ENCODE peak calls at places on chromosome 10, in eight cellular contexts. One of them, this sample, is unnamed.

GRCh38 chr10:4127518-4128315 is 342.7 kb upstream of the KLF6 start:
- DNase-seq in WTC11: no peak
- DNase-seq in CD8-positive, alpha-beta T cell: no peak
- DNase-seq in HCT116: no peak
- DNase-seq in transverse colon: peak; percentile 60
- DNase-seq in epithelial cell of esophagus: no peak
- DNase-seq in A549: no peak
- DNase-seq in body of pancreas: no peak
- DNase-seq in this sample: no peak

GRCh38 chr10:90148121-90148855 is 446.9 kb downstream of the KIF20B start:
- DNase-seq in WTC11: no peak
- DNase-seq in CD8-positive, alpha-beta T cell: no peak
- DNase-seq in HCT116: peak; percentile 71
- DNase-seq in transverse colon: no peak
- DNase-seq in epithelial cell of esophagus: peak; percentile 59
- DNase-seq in A549: no peak
- DNase-seq in body of pancreas: no peak
- DNase-seq in this sample: no peak

GRCh38 chr10:44064317-44064716 is 320.6 kb downstream of the CXCL12 start:
- DNase-seq in WTC11: no peak
- DNase-seq in CD8-positive, alpha-beta T cell: no peak
- DNase-seq in HCT116: no peak
- DNase-seq in transverse colon: no peak
- DNase-seq in epithelial cell of esophagus: no peak
- DNase-seq in A549: no peak
- DNase-seq in body of pancreas: no peak
- DNase-seq in this sample: no peak

GRCh38 chr10:84335516-84335915 is 7.1 kb downstream of the CCSER2 start:
- DNase-seq in WTC11: no peak
- DNase-seq in CD8-positive, alpha-beta T cell: no peak
- DNase-seq in HCT116: no peak
- DNase-seq in transverse colon: no peak
- DNase-seq in epithelial cell of esophagus: no peak
- DNase-seq in A549: no peak
- DNase-seq in body of pancreas: no peak
- DNase-seq in this sample: no peak

GRCh38 chr10:12907651-12908050 is 93.9 kb downstream of the CCDC3 start:
- DNase-seq in WTC11: no peak
- DNase-seq in CD8-positive, alpha-beta T cell: no peak
- DNase-seq in HCT116: no peak
- DNase-seq in transverse colon: no peak
- DNase-seq in epithelial cell of esophagus: no peak
- DNase-seq in A549: no peak
- DNase-seq in body of pancreas: no peak
- DNase-seq in this sample: no peak

GRCh38 chr10:126421745-126422144 is 33.5 kb upstream of the ADAM12 start:
- DNase-seq in WTC11: no peak
- DNase-seq in CD8-positive, alpha-beta T cell: no peak
- DNase-seq in HCT116: no peak
- DNase-seq in transverse colon: no peak
- DNase-seq in epithelial cell of esophagus: peak; percentile 68
- DNase-seq in A549: no peak
- DNase-seq in body of pancreas: no peak
- DNase-seq in this sample: no peak

GRCh38 chr10:112913661-112914287 is 36.3 kb upstream of the TCF7L2 start:
- DNase-seq in WTC11: no peak
- DNase-seq in CD8-positive, alpha-beta T cell: no peak
- DNase-seq in HCT116: no peak
- DNase-seq in transverse colon: peak; percentile 58
- DNase-seq in epithelial cell of esophagus: no peak
- DNase-seq in A549: no peak
- DNase-seq in body of pancreas: no peak
- DNase-seq in this sample: no peak

GRCh38 chr10:12237265-12238220 is 41.6 kb downstream of the CDC123 start:
- DNase-seq in WTC11: no peak
- DNase-seq in CD8-positive, alpha-beta T cell: no peak
- DNase-seq in HCT116: no peak
- DNase-seq in transverse colon: no peak
- DNase-seq in epithelial cell of esophagus: no peak
- DNase-seq in A549: no peak
- DNase-seq in body of pancreas: no peak
- DNase-seq in this sample: no peak

GRCh38 chr10:106582291-106582690 is 582.2 kb downstream of the SORCS1 start:
- DNase-seq in WTC11: no peak
- DNase-seq in CD8-positive, alpha-beta T cell: no peak
- DNase-seq in HCT116: no peak
- DNase-seq in transverse colon: no peak
- DNase-seq in epithelial cell of esophagus: peak; percentile 47
- DNase-seq in A549: no peak
- DNase-seq in body of pancreas: no peak
- DNase-seq in this sample: no peak

GRCh38 chr10:18140957-18141888 is 999 bp downstream of the CACNB2 start:
- DNase-seq in WTC11: peak; percentile 25
- DNase-seq in CD8-positive, alpha-beta T cell: no peak
- DNase-seq in HCT116: no peak
- DNase-seq in transverse colon: peak; percentile 23
- DNase-seq in epithelial cell of esophagus: peak; percentile 25
- DNase-seq in A549: no peak
- DNase-seq in body of pancreas: peak; percentile 37
- DNase-seq in this sample: no peak

GRCh38 chr10:18137111-18137510 is 3.1 kb upstream of the CACNB2 start:
- DNase-seq in WTC11: no peak
- DNase-seq in CD8-positive, alpha-beta T cell: no peak
- DNase-seq in HCT116: no peak
- DNase-seq in transverse colon: no peak
- DNase-seq in epithelial cell of esophagus: no peak
- DNase-seq in A549: no peak
- DNase-seq in body of pancreas: no peak
- DNase-seq in this sample: no peak

GRCh38 chr10:18142151-18142550 is 1.9 kb downstream of the CACNB2 start:
- DNase-seq in WTC11: no peak
- DNase-seq in CD8-positive, alpha-beta T cell: no peak
- DNase-seq in HCT116: no peak
- DNase-seq in transverse colon: no peak
- DNase-seq in epithelial cell of esophagus: no peak
- DNase-seq in A549: no peak
- DNase-seq in body of pancreas: no peak
- DNase-seq in this sample: no peak

GRCh38 chr10:18136056-18136916 is 3.9 kb upstream of the CACNB2 start:
- DNase-seq in WTC11: no peak
- DNase-seq in CD8-positive, alpha-beta T cell: no peak
- DNase-seq in HCT116: no peak
- DNase-seq in transverse colon: no peak
- DNase-seq in epithelial cell of esophagus: peak; percentile 22
- DNase-seq in A549: no peak
- DNase-seq in body of pancreas: no peak
- DNase-seq in this sample: no peak

DNA sequence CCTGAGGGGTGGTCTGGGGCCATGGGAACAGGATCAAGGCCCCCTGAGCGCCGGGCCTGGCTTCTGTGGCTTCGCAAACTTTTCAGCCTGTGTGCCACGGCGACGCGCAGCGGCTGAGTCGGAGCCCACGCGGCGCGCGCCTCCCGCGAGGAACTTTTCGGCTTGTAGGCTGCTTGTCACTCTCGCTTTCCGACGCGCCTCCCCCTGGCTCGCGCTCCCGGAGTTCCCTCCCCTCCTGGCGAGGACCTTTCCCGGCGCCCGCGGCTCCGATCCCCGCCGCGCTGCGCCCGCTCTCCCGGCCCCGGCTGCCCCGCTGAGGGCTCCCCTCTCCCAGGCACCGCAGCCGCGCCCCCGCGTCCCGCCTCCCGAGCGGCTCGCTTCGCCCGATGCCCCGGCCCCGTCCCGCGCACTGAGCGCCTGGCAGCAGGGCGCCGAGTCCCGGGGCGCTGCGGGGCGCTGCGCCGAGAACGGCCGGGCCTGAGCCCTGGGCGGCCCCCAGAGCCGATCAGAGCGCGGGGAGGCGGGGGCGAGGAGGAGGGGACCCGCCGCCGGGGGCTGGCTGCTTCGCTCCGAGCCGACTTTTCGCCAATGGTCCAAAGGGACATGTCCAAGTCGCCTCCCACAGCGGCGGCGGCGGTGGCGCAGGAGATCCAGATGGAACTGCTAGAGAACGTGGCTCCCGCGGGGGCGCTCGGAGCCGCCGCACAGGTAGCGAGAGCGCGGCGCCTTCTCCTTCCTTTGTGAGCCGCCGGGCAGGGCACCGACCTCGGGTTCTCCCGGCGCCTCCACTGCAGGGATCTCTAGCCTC is at the start of gene CACNB2:
- DNase-seq in WTC11: peak; percentile 70
- DNase-seq in CD8-positive, alpha-beta T cell: no peak
- DNase-seq in HCT116: no peak
- DNase-seq in transverse colon: peak; percentile 75
- DNase-seq in epithelial cell of esophagus: peak; percentile 47
- DNase-seq in A549: no peak
- DNase-seq in body of pancreas: peak; percentile 76
- DNase-seq in this sample: peak; percentile 46
- TF ChIP-seq CTCF in WTC11: no peak
- TF ChIP-seq CTCF in CD8-positive, alpha-beta T cell: no peak
- TF ChIP-seq CTCF in HCT116: no peak
- TF ChIP-seq CTCF in transverse colon: no peak
- TF ChIP-seq CTCF in epithelial cell of esophagus: no peak
- TF ChIP-seq CTCF in A549: no peak
- TF ChIP-seq CTCF in body of pancreas: no peak
- TF ChIP-seq CTCF in this sample: no peak

DNA sequence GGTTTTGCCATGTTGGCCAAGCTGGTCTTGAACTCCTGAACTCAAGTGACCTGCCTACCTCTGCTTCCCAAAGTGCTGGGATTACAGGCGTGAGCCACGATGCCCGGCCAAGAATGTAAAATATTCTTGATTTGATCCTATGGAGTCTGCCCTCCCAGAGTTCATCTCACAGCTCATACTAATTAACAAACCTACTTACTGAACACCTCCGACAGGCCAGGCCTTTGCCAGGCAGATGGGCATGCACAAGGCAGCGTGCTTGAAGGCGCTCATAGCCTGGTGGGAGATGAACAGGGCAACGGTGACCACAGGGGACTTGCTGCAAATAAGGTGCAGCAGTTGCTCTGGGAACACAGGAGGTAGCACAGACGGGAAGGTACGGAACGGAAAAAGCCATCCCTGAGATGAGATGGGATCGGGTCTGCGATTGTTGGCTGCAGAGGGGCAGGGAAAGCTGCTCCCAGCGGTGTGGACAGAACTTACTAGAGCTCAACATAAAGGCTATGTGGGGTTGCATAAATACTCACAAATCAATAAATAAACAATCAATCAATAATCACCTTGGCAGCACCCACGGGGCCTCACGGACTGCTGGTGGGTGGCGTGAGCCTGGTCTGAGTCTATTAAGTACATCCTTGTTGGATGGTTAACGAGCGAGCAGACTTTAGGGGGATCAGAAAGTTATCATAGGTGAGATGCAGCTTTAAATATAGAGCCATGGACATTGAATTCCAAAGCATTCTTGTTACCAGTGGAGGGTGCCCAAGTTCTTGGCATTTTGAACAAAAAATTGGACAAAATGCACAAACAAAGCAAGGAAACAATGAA is 4.7 kb downstream of the ACBD7 start:
- DNase-seq in WTC11: no peak
- DNase-seq in CD8-positive, alpha-beta T cell: no peak
- DNase-seq in HCT116: no peak
- DNase-seq in transverse colon: no peak
- DNase-seq in epithelial cell of esophagus: no peak
- DNase-seq in A549: no peak
- DNase-seq in body of pancreas: no peak
- DNase-seq in this sample: no peak
- TF ChIP-seq CTCF in WTC11: no peak
- TF ChIP-seq CTCF in CD8-positive, alpha-beta T cell: no peak
- TF ChIP-seq CTCF in HCT116: peak; percentile 7
- TF ChIP-seq CTCF in transverse colon: no peak
- TF ChIP-seq CTCF in epithelial cell of esophagus: no peak
- TF ChIP-seq CTCF in A549: no peak
- TF ChIP-seq CTCF in body of pancreas: no peak
- TF ChIP-seq CTCF in this sample: no peak

DNA sequence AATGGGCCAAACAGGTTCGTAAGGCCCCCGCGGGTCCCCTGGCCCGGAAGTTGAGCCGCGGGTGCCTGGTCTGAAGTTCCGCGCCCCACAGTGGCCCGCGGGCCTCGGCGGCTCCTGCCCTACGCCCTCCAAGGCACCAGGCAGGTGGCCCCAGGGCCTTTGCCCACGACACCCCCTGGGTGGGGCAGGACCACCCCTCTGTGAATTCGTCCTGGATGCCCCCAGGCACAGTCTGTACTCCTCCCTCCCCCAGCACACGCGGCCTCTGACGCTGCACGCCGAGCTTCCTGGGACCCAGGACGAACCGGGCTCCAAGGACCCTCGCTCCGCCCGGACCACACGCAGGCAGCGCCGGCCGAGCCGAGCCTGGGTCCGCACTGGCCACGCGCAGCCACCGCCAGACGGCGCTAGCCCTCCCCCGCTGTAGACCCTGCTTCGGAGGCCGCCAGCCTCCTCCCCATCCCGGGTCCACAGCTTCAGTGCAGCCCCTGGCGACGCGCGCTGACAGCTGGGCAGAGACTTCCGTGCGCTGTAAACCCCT is 810 bp upstream of the TCERG1L start:
- DNase-seq in WTC11: peak; percentile 39
- DNase-seq in CD8-positive, alpha-beta T cell: no peak
- DNase-seq in HCT116: no peak
- DNase-seq in transverse colon: no peak
- DNase-seq in epithelial cell of esophagus: no peak
- DNase-seq in A549: no peak
- DNase-seq in body of pancreas: peak; percentile 27
- DNase-seq in this sample: peak; percentile 80
- TF ChIP-seq CTCF in WTC11: peak; percentile 26
- TF ChIP-seq CTCF in CD8-positive, alpha-beta T cell: no peak
- TF ChIP-seq CTCF in HCT116: no peak
- TF ChIP-seq CTCF in transverse colon: peak; percentile 3
- TF ChIP-seq CTCF in epithelial cell of esophagus: no peak
- TF ChIP-seq CTCF in A549: no peak
- TF ChIP-seq CTCF in body of pancreas: no peak
- TF ChIP-seq CTCF in this sample: peak; percentile 87

GRCh38 chr10:93416824-93417223 is 65.3 kb downstream of the MYOF start:
- DNase-seq in WTC11: no peak
- DNase-seq in CD8-positive, alpha-beta T cell: no peak
- DNase-seq in HCT116: no peak
- DNase-seq in transverse colon: no peak
- DNase-seq in epithelial cell of esophagus: no peak
- DNase-seq in A549: no peak
- DNase-seq in body of pancreas: no peak
- DNase-seq in this sample: no peak

GRCh38 chr10:93413252-93413689 is 68.9 kb downstream of the MYOF start:
- DNase-seq in WTC11: no peak
- DNase-seq in CD8-positive, alpha-beta T cell: peak; percentile 16
- DNase-seq in HCT116: no peak
- DNase-seq in transverse colon: no peak
- DNase-seq in epithelial cell of esophagus: peak; percentile 74
- DNase-seq in A549: no peak
- DNase-seq in body of pancreas: no peak
- DNase-seq in this sample: no peak

GRCh38 chr10:93417886-93418285 is 64.2 kb downstream of the MYOF start:
- DNase-seq in WTC11: no peak
- DNase-seq in CD8-positive, alpha-beta T cell: no peak
- DNase-seq in HCT116: no peak
- DNase-seq in transverse colon: no peak
- DNase-seq in epithelial cell of esophagus: no peak
- DNase-seq in A549: no peak
- DNase-seq in body of pancreas: no peak
- DNase-seq in this sample: no peak

GRCh38 chr10:93417264-93417663 is 64.9 kb downstream of the MYOF start:
- DNase-seq in WTC11: no peak
- DNase-seq in CD8-positive, alpha-beta T cell: no peak
- DNase-seq in HCT116: no peak
- DNase-seq in transverse colon: no peak
- DNase-seq in epithelial cell of esophagus: no peak
- DNase-seq in A549: no peak
- DNase-seq in body of pancreas: no peak
- DNase-seq in this sample: no peak

GRCh38 chr10:93415693-93416092 is 66.4 kb downstream of the MYOF start:
- DNase-seq in WTC11: no peak
- DNase-seq in CD8-positive, alpha-beta T cell: no peak
- DNase-seq in HCT116: no peak
- DNase-seq in transverse colon: no peak
- DNase-seq in epithelial cell of esophagus: no peak
- DNase-seq in A549: no peak
- DNase-seq in body of pancreas: no peak
- DNase-seq in this sample: no peak
- TF ChIP-seq CTCF in WTC11: peak; percentile 16
- TF ChIP-seq CTCF in CD8-positive, alpha-beta T cell: no peak
- TF ChIP-seq CTCF in HCT116: peak; percentile 32
- TF ChIP-seq CTCF in transverse colon: no peak
- TF ChIP-seq CTCF in epithelial cell of esophagus: no peak
- TF ChIP-seq CTCF in A549: peak; percentile 29
- TF ChIP-seq CTCF in body of pancreas: no peak
- TF ChIP-seq CTCF in this sample: peak; percentile 14

This sample was measured in neural crest cell.